ENCODE peak calls at places on chromosomes 3 and 15, in seven cellular contexts. F, C, H, E, P, G and B are unnamed samples.

GRCh38 chr15:69751147-69751546 is 298.5 kb downstream of the RPLP1 start:
- DNase-seq in C (no peak), E (no peak), G (no peak), H (no peak), P (no peak), F (no peak), B (no peak)

GRCh38 chr3:10702961-10703740 is 112.9 kb upstream of the SLC6A11 start:
- DNase-seq in P (peak), G (no peak), F (no peak), C (no peak), H (no peak), E (no peak), B (no peak)

GRCh38 chr15:71374607-71375352 is 259.5 kb downstream of the THSD4 start:
- DNase-seq in F (peak), H (no peak), C (no peak), E (peak), G (no peak), P (no peak), B (no peak)

GRCh38 chr3:129117134-129117533 is 4.5 kb downstream of the RAB43 start:
- DNase-seq in E (no peak), P (no peak), H (no peak), C (no peak), F (no peak), G (no peak), B (no peak)

GRCh38 chr3:161263057-161263456 is 41.9 kb downstream of the NMD3 start:
- DNase-seq in G (peak), E (no peak), C (no peak), P (no peak), F (peak), H (no peak), B (no peak)

GRCh38 chr15:74038707-74039655 is 43.4 kb downstream of the GOLGA6A start:
- DNase-seq in C (no peak), E (no peak), H (no peak), F (peak), P (no peak), G (peak), B (no peak)

GRCh38 chr3:99651561-99651960 is 13.2 kb downstream of the COL8A1 start:
- DNase-seq in G (peak), P (no peak), H (peak), E (no peak), C (no peak), F (peak), B (no peak)

GRCh38 chr3:113079532-113079931 is 88.7 kb downstream of the GTPBP8 start:
- DNase-seq in E (no peak), G (no peak), C (no peak), F (peak), P (no peak), H (no peak), B (no peak)

GRCh38 chr3:138727371-138727770 is 107.4 kb downstream of the PIK3CB start:
- DNase-seq in P (no peak), H (no peak), E (no peak), F (no peak), C (no peak), G (no peak), B (no peak)

GRCh38 chr3:64395490-64395889 is 170.2 kb upstream of the PRICKLE2 start:
- DNase-seq in G (no peak), E (no peak), P (no peak), F (no peak), C (no peak), H (no peak), B (no peak)

GRCh38 chr3:169008772-169009358 is 654.6 kb downstream of the MECOM start:
- DNase-seq in C (no peak), H (no peak), P (no peak), E (no peak), G (no peak), F (no peak), B (no peak)

GRCh38 chr3:176663819-176664218 is 533.5 kb downstream of the TBL1XR1 start:
- DNase-seq in E (no peak), P (no peak), F (peak), H (no peak), C (no peak), G (peak), B (no peak)

GRCh38 chr3:65575376-65575840 is 463.3 kb downstream of the MAGI1 start:
- DNase-seq in F (peak), H (no peak), G (peak), E (no peak), C (no peak), P (no peak), B (no peak)

GRCh38 chr3:51977449-51978142 is 2.7 kb downstream of the ABHD14A start:
- DNase-seq in G (no peak), C (no peak), F (no peak), P (no peak), H (no peak), E (no peak), B (no peak)

GRCh38 chr3:51974277-51974962 is 444 bp upstream of the ABHD14A start:
- DNase-seq in H (no peak), G (no peak), C (no peak), F (no peak), E (peak), P (no peak), B (no peak)

GRCh38 chr3:51974963-51975856 is at the start of gene ABHD14A:
- DNase-seq in E (peak), F (peak), G (peak), C (peak), H (peak), P (peak), B (no peak)

GRCh38 chr3:51978143-51978502 is 3.3 kb downstream of the ABHD14A start:
- DNase-seq in G (no peak), E (no peak), C (no peak), F (no peak), H (no peak), P (no peak), B (no peak)

GRCh38 chr3:51975857-51976549 is 1.1 kb downstream of the ABHD14A start:
- DNase-seq in F (peak), E (peak), P (peak), C (peak), H (peak), G (peak), B (no peak)
- TF ChIP-seq CTCF in F (peak), E (no peak), P (no peak), C (no peak), H (no peak), G (no peak), B (no peak)

DNA sequence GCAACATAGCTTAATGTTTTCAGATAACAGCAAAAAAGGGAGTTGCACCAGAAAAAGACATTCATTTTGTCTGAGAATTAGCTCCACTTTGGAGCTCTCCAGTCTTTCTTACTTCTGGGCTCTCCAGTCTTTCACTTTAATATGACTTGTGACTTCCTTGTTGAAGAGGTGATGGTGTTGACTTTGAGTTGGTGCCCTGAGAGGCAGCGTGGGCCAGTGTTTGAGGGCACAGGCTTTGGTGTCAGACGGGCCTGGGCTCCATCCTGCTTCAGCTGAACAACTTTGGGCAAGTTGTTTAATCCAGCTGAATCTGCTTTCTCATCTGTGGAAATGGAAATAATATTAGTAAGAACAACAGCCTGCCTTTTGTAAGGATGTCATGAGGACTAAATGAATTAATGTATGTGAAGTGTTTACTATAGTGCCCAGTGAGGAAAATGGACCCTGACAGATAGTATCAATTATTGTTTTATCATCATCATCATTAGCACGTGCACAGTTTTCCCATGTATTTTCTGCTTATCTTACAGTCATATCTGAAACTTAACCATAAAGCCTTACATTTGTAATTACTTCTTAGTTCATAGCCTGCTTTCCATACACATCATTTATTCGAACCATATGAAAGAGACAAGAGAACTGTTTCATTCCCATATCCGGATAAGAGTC is 108.4 kb downstream of the PDE8A start:
- DNase-seq in H (no peak), C (no peak), P (no peak), E (no peak), F (no peak), G (no peak), B (no peak)
- TF ChIP-seq CTCF in H (no peak), C (no peak), P (no peak), E (no peak), F (no peak), G (no peak), B (no peak)

GRCh38 chr15:101293122-101293521 is 1.9 kb downstream of the SNRPA1 start:
- DNase-seq in P (no peak), H (no peak), G (no peak), C (no peak), F (no peak), E (peak), B (no peak)

GRCh38 chr15:101294731-101295606 is at the start of gene SNRPA1:
- DNase-seq in H (peak), G (peak), C (peak), E (peak), P (peak), F (peak), B (peak)

GRCh38 chr15:101286471-101287114 is 8.5 kb downstream of the SNRPA1 start:
- DNase-seq in P (no peak), G (no peak), E (no peak), C (no peak), H (no peak), F (no peak), B (no peak)

GRCh38 chr15:101283931-101284330 is 6.6 kb upstream of the SELENOS start:
- DNase-seq in C (no peak), P (no peak), H (no peak), F (no peak), E (no peak), G (no peak), B (no peak)

DNA sequence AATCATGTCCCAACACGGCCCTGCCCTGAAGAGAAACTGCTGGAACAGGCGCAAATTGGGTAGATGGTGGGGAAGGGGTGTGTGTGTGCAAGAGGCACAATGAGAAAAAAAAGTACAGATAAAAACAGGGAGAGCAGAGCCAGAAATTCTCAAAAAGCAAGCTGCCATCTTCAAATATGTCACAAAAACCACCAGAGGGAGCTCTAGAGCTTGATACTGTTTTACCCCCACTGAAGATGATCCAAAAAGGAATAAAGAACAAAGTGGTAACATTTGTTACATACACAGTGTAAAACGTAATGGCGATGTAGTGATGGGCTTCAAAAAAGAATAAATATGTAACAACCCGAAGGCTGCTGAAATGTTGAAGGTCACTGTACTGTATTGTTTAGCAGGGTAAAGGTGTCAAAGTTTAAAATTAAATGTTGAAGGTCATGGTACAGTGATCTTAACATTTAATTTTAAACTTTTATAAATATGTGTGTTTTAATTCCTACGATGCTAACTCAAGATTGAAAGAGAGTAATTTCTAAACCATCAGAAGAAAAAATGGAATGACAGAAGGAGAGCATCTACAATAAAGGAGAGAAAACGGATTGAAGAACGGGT is 6.0 kb downstream of the SNRPA1 start:
- DNase-seq in P (no peak), F (no peak), C (no peak), E (no peak), G (peak), H (no peak), B (no peak)
- TF ChIP-seq CTCF in P (peak), F (peak), C (peak), E (peak), G (peak), H (peak), B (peak)

GRCh38 chr15:45363334-45363733 is 15.0 kb downstream of the GATM start:
- DNase-seq in H (no peak), G (no peak), E (no peak), P (no peak), F (no peak), C (no peak), B (no peak)
- TF ChIP-seq CTCF in H (no peak), G (no peak), E (no peak), P (no peak), F (no peak), C (no peak), B (no peak)

DNA sequence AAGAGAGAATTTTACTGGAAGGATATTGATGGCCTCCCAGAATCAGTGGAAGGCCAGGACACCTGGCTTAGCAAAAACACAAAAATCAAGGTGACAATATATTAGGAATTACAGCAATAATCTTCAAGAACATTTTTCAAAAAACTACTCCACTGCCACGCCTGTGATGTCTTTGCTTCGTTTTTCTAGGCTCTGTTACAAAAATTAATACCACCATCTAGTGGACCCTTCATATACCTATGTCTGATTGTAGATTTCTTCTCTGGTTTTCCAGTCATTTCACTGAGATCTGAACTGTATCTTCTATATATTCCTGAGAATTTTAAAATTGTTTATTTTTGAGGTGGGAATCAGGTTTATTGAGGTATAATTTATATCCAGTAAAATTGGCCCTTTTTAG is 5.6 kb upstream of the SLC33A1 start:
- DNase-seq in H (no peak), E (no peak), P (no peak), F (peak), C (no peak), G (peak), B (no peak)
- TF ChIP-seq CTCF in H (no peak), E (no peak), P (no peak), F (no peak), C (peak), G (peak), B (no peak)

DNA sequence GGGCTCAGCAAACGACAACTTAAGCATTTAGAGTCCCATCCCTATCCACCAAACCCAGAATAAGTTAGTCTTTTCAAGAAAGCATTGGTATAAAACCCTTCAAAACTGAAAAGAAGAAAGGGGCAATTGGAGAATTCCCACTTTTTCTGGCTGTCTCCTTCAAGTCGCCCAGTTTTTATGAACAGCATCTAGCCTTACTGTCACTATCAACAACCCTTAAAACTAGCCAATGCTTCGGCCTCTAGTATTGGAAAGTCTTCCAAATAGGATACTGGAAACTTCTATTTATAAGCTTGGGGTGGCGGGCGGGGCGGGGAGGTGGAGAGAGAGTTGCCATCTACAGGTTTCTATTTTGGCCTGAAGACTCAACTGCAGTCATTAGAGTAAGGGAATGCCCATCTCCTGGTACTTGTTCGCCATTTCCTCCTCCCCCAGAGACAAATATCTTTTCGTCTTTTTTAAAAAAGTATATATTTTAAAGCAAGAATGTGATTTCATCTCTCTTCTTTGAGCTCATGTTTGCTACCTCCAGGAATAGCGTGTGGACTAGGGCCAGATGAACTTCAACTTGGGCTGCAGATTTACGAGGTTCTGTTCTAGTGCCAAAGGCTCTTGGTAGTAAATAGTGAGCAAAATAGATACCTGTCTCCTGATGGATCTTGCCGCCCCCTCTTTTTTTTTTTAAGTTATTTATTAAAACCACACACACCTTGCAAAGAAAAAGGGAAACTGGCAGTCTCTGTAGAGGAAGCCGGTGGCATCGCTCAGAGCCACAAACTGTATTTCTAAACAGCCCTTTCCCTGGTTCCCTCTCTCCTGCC is 2.7 kb downstream of the BCL6 start:
- DNase-seq in G (peak), E (peak), F (peak), H (no peak), P (no peak), C (no peak), B (no peak)
- TF ChIP-seq CTCF in G (no peak), E (peak), F (no peak), H (no peak), P (peak), C (no peak), B (peak)

DNA sequence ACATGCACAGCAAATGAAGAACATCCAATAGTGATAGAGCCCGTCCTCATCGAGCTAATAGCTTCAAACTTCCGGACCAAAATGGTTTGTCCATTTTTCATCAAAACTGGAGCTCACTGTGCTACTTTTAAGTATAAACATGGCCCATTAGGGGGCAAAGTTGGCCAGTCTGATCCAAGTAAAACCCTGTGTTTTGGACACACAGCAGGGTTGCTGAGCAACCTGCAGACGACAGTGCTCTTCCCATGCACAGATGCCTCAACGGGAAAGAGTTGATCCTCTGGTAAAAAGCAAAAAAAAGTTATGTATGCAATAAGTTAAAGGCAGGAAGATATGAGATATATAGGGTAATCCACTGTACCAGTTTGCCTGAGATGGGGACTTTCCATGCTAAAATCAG is 244.0 kb upstream of the THBS1 start:
- DNase-seq in C (no peak), P (no peak), H (no peak), E (no peak), F (no peak), G (peak), B (no peak)
- TF ChIP-seq CTCF in C (no peak), P (no peak), H (no peak), E (no peak), F (no peak), G (no peak), B (no peak)

GRCh38 chr3:107543666-107544065 is 20.9 kb downstream of the BBX start:
- DNase-seq in G (peak), C (no peak), E (no peak), P (no peak), H (no peak), F (peak), B (no peak)
- TF ChIP-seq CTCF in G (peak), C (no peak), E (no peak), P (no peak), H (peak), F (no peak), B (peak)

GRCh38 chr15:45871121-45871855 is 236.5 kb downstream of the SQOR start:
- DNase-seq in P (no peak), C (no peak), E (no peak), H (no peak), F (peak), G (no peak), B (no peak)
- TF ChIP-seq CTCF in P (no peak), C (no peak), E (no peak), H (no peak), F (no peak), G (no peak), B (no peak)